ENCODE peak calls at places on chromosomes 11 and 22, in four cellular contexts. B is SK-N-SH, G is psoas muscle, Q is astrocyte of the cerebellum. C is an unnamed sample.

GRCh38 chr11:67082071-67082791 is 25.6 kb downstream of the RHOD start:
- DNase-seq in B (peak), G (no peak), Q (no peak), C (peak)

GRCh38 chr11:57417056-57417455 is 9.9 kb downstream of the SLC43A3 start:
- DNase-seq in B (no peak), G (peak), Q (peak), C (no peak)

GRCh38 chr11:101707477-101707876 is 123.7 kb upstream of the TRPC6 start:
- DNase-seq in B (no peak), G (no peak), Q (no peak), C (no peak)

GRCh38 chr22:40014661-40015255 is 20.0 kb downstream of the FAM83F start:
- DNase-seq in B (no peak), G (no peak), Q (no peak), C (no peak)

GRCh38 chr22:29654420-29654819 is 51.0 kb downstream of the NF2 start:
- DNase-seq in B (peak), G (no peak), Q (no peak), C (no peak)

GRCh38 chr11:118398797-118399564 is 2.4 kb upstream of the ATP5MG start:
- DNase-seq in B (no peak), G (no peak), Q (no peak), C (peak)

GRCh38 chr11:14184548-14184947 is 174.4 kb downstream of the RRAS2 start:
- DNase-seq in B (no peak), G (no peak), Q (no peak), C (no peak)

GRCh38 chr11:123628936-123629683 is 25.3 kb downstream of the SCN3B start:
- DNase-seq in B (peak), G (peak), Q (no peak), C (no peak)

GRCh38 chr22:35547993-35548761 is 7.5 kb downstream of the RASD2 start:
- DNase-seq in B (no peak), G (no peak), Q (no peak), C (no peak)

GRCh38 chr11:3135491-3136440 is 29.3 kb downstream of the OSBPL5 start:
- DNase-seq in B (no peak), G (peak), Q (no peak), C (no peak)

GRCh38 chr11:78949976-78950690 is 375.5 kb upstream of the NARS2 start:
- DNase-seq in B (no peak), G (no peak), Q (no peak), C (no peak)

GRCh38 chr11:8531982-8532381 is 62.0 kb downstream of the STK33 start:
- DNase-seq in B (no peak), G (no peak), Q (no peak), C (peak)

GRCh38 chr11:70506986-70507385 is 108.7 kb downstream of the CTTN start:
- DNase-seq in B (peak), G (no peak), Q (no peak), C (no peak)

GRCh38 chr11:70505761-70506657 is 107.7 kb downstream of the CTTN start:
- DNase-seq in B (peak), G (peak), Q (no peak), C (no peak)

GRCh38 chr11:70506658-70506970 is 108.3 kb downstream of the CTTN start:
- DNase-seq in B (no peak), G (peak), Q (no peak), C (no peak)

GRCh38 chr11:70508231-70508480 is 109.8 kb downstream of the CTTN start:
- DNase-seq in B (peak), G (no peak), Q (no peak), C (no peak)

GRCh38 chr11:70507466-70508230 is 109.3 kb downstream of the CTTN start:
- DNase-seq in B (peak), G (peak), Q (no peak), C (no peak)
- TF ChIP-seq CTCF in B (no peak), G (no peak), Q (no peak), C (no peak)

GRCh38 chr11:45924036-45924915 is 1.8 kb downstream of the LARGE2 start:
- DNase-seq in B (no peak), G (no peak), Q (no peak), C (no peak)

GRCh38 chr11:45921561-45922424 is 663 bp upstream of the LARGE2 start:
- DNase-seq in B (peak), G (peak), Q (no peak), C (no peak)

GRCh38 chr11:45924927-45925326 is 2.5 kb downstream of the LARGE2 start:
- DNase-seq in B (no peak), G (no peak), Q (no peak), C (no peak)

GRCh38 chr11:45920531-45921477 is 1.7 kb upstream of the LARGE2 start:
- DNase-seq in B (peak), G (peak), Q (no peak), C (no peak)

DNA sequence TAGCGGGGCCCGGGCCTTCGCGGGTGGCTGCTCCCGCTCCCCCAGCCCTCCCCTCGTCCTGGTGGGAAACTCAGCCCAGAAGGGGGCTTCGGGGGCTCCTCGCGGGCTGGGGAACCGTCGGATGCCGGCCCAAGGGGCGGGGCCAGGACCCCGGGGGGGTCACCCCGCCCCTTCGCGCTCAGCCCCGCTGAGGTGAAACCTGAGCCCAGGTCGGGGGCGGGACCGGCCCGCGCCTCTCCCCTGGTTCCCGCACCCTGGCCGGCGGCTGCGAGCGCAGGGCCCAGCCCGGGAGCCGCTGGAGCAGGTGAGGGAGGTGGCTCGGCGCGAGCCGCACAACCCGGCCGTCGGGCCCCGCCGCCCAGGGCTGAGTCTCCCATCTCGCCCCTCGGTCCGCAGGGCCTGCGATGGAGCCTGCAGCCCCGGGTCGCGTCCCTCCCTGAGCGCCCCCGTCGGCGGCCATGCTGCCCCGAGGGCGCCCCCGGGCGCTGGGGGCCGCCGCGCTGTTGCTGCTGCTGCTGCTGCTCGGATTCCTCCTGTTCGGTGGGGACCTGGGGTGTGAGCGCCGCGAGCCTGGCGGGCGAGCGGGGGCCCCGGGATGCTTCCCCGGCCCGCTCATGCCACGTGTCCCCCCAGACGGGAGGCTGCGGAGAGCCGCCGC is at the start of gene LARGE2:
- DNase-seq in B (peak), G (no peak), Q (no peak), C (no peak)
- H3K4me3 ChIP-seq in B (peak), G (peak), Q (no peak), C (no peak)

GRCh38 chr22:42313804-42314581 is 43.5 kb upstream of the TCF20 start:
- DNase-seq in B (peak), G (no peak), Q (no peak), C (peak)
- TF ChIP-seq CTCF in B (peak), G (peak), Q (peak), C (peak)

DNA sequence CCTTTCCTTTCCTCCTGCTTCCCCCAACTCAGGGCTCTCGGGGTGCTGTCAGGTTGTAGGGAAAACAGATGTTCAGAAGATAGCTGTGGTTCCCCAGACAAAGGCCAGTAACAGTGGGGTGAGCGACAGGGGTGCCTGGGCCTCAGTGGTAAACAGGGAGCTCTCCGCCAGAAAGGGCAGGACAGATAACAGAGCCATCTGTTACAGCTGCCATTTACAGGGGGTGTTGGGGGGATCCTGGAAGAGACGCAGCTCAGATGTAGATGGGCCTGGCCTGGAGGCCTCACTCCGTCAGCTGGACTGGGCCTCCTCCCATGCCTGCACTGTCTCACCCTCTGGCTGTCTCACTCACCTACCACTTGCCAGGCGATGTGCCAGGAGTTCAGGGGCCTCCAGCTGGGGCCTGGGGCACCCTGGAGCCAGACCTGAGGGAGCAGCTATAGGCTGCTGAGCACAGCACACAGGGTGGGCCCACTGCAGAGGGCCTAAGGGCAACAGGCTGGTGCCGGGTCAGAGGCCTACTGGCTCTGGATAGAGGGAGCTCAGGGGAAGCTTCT is 16.4 kb upstream of the SUSD2 start:
- DNase-seq in B (peak), G (no peak), Q (no peak), C (no peak)
- H3K4me3 ChIP-seq in B (no peak), G (no peak), Q (no peak), C (no peak)

GRCh38 chr22:19800761-19801244 is 40.2 kb downstream of the TBX1 start:
- DNase-seq in B (peak), G (no peak), Q (no peak), C (no peak)
- TF ChIP-seq CTCF in B (peak), G (peak), Q (peak), C (no peak)

DNA sequence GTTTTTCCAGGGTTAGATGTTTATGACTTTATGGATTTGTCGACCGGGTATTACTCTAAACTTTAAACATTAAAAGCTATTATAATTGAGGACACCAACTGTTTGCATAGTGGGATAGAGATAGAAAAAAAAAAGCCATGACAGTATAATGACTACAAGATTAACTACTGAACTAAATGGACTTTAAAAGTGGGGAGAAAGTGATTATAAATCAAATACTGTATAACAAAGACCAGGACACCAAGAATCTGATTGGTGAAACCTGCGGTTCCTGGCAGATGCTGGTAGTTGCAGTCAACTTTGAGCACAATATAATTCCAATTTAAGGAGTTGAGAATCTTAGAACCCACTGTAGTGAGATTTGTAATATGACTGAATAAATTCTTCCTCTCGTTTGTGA is 2.5 kb downstream of the CRKL start:
- DNase-seq in B (no peak), G (no peak), Q (no peak), C (no peak)
- H3K4me3 ChIP-seq in B (peak), G (peak), Q (peak), C (peak)

DNA sequence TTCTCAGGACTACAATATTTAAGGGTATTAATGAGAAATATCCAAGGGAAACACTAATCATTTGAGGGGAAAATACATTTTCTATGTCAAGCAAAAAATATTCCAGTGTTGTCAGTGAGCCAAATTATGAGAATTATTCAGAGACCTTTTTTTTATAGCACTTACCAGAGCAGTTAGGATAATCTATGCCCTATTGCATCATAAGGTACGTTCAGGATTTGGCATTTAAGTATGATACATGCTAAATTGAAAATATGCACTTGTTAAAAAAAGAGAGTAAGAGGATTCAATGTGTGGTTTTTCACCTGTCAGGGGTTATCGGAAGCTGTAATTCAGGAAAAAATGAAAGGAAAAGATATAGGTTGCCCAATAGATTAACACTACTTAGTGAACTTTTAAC is 17.2 kb upstream of the MPPED2 start:
- DNase-seq in B (no peak), G (no peak), Q (no peak), C (no peak)
- TF ChIP-seq CTCF in B (no peak), G (no peak), Q (no peak), C (no peak)

GRCh38 chr11:58928082-58928574 is 11.2 kb upstream of the GLYATL1 start:
- DNase-seq in B (no peak), G (no peak), Q (no peak), C (no peak)
- H3K4me3 ChIP-seq in B (no peak), G (no peak), Q (no peak), C (no peak)

GRCh38 chr11:1838077-1838425 is 730 bp upstream of the TNNI2 start:
- DNase-seq in B (no peak), G (no peak), Q (no peak), C (no peak)
- TF ChIP-seq CTCF in B (no peak), G (no peak), Q (no peak), C (no peak)

GRCh38 chr11:35663408-35663702 is 780 bp downstream of the TRIM44 start:
- DNase-seq in B (no peak), G (no peak), Q (no peak), C (no peak)

GRCh38 chr11:35667257-35667656 is 4.7 kb downstream of the TRIM44 start:
- DNase-seq in B (no peak), G (no peak), Q (no peak), C (no peak)

GRCh38 chr11:35662649-35663407 is at the start of gene TRIM44:
- DNase-seq in B (peak), G (peak), Q (peak), C (peak)

GRCh38 chr11:35662061-35662648 is 420 bp upstream of the TRIM44 start:
- DNase-seq in B (peak), G (no peak), Q (no peak), C (no peak)

GRCh38 chr11:35664977-35665441 is 2.4 kb downstream of the TRIM44 start:
- DNase-seq in B (no peak), G (no peak), Q (no peak), C (no peak)
- H3K4me3 ChIP-seq in B (no peak), G (peak), Q (no peak), C (no peak)